ENCODE peak calls at places on chromosomes 3 and 15, in ten cellular contexts. Q is OCI-LY7, S is GM23338, G is hepatocyte, K is HCT116, C is SK-N-SH, E is PC-3, B is MM.1S, V is PC-9, L is Karpas-422. Z is an unnamed sample. For H3K9me2, the result is how much of the 10 kb centered on the place peaks cover.

GRCh38 chr15:57305009-57305408 is 71.3 kb upstream of the CGNL1 start:
- DNase-seq in Q (no peak), S (no peak), G (no peak), K (no peak), C (no peak), E (no peak), B (no peak), V (no peak), L (no peak), Z (no peak)

GRCh38 chr3:169228522-169228921 is 435.0 kb downstream of the MECOM start:
- DNase-seq in Q (no peak), S (no peak), G (no peak), K (no peak), C (no peak), E (no peak), B (no peak), V (no peak), L (no peak), Z (peak)

GRCh38 chr3:13427662-13428603 is 7.8 kb upstream of the NUP210 start:
- DNase-seq in Q (peak), S (no peak), G (no peak), K (no peak), C (no peak), E (no peak), B (peak), V (no peak), L (peak), Z (no peak)

GRCh38 chr15:85929786-85930185 is 135.1 kb upstream of the KLHL25 start:
- DNase-seq in Q (no peak), S (no peak), G (no peak), K (no peak), C (no peak), E (no peak), B (no peak), V (no peak), L (no peak), Z (no peak)

GRCh38 chr15:95113041-95113440 is 881.7 kb downstream of the MCTP2 start:
- DNase-seq in Q (no peak), S (no peak), G (no peak), K (no peak), C (no peak), E (no peak), B (no peak), V (no peak), L (no peak), Z (no peak)

GRCh38 chr3:126925411-126926171 is 57.3 kb upstream of the PLXNA1 start:
- DNase-seq in Q (no peak), S (no peak), G (no peak), K (no peak), C (no peak), E (no peak), B (no peak), V (no peak), L (no peak), Z (peak)

GRCh38 chr15:69090197-69090948 is 70.1 kb upstream of the GLCE start:
- DNase-seq in Q (no peak), S (peak), G (peak), K (no peak), C (peak), E (no peak), B (no peak), V (peak), L (no peak), Z (peak)

GRCh38 chr3:27532931-27533607 is 48.9 kb upstream of the SLC4A7 start:
- DNase-seq in Q (peak), S (peak), G (no peak), K (no peak), C (no peak), E (no peak), B (no peak), V (no peak), L (no peak), Z (peak)

GRCh38 chr3:118262800-118263402 is 771.7 kb downstream of the IGSF11 start:
- DNase-seq in Q (no peak), S (no peak), G (no peak), K (no peak), C (no peak), E (no peak), B (no peak), V (no peak), L (no peak), Z (no peak)

GRCh38 chr3:186160691-186161243 is 51.9 kb upstream of the ETV5 start:
- DNase-seq in Q (no peak), S (no peak), G (peak), K (no peak), C (no peak), E (no peak), B (no peak), V (no peak), L (no peak), Z (no peak)

GRCh38 chr3:186108106-186108940 is 566 bp downstream of the ETV5 start:
- DNase-seq in Q (peak), S (peak), G (peak), K (peak), C (peak), E (peak), B (peak), V (peak), L (peak), Z (peak)

GRCh38 chr15:24856397-24857093 is 98.2 kb upstream of the SNRPN start:
- DNase-seq in Q (no peak), S (peak), G (peak), K (no peak), C (peak), E (no peak), B (no peak), V (no peak), L (no peak), Z (no peak)

GRCh38 chr3:17320266-17320665 is 422.2 kb downstream of the TBC1D5 start:
- DNase-seq in Q (no peak), S (no peak), G (no peak), K (no peak), C (no peak), E (no peak), B (no peak), V (no peak), L (no peak), Z (peak)

GRCh38 chr3:128486692-128487537 is 6.1 kb downstream of the GATA2 start:
- DNase-seq in Q (no peak), S (peak), G (no peak), K (no peak), C (peak), E (peak), B (no peak), V (peak), L (no peak), Z (peak)

GRCh38 chr3:157606392-157607197 is 103.4 kb upstream of the VEPH1 start:
- DNase-seq in Q (peak), S (peak), G (peak), K (peak), C (peak), E (peak), B (peak), V (peak), L (peak), Z (peak)

GRCh38 chr15:71775857-71776256 is 34.5 kb upstream of the NR2E3 start:
- DNase-seq in Q (no peak), S (no peak), G (no peak), K (no peak), C (no peak), E (no peak), B (no peak), V (no peak), L (no peak), Z (peak)

GRCh38 chr15:78992416-78993256 is 47.8 kb upstream of the CTSH start:
- DNase-seq in Q (peak), S (no peak), G (no peak), K (no peak), C (no peak), E (no peak), B (no peak), V (no peak), L (no peak), Z (no peak)

GRCh38 chr3:183823963-183824362 is 1.4 kb downstream of the MAP6D1 start:
- DNase-seq in Q (no peak), S (peak), G (no peak), K (no peak), C (no peak), E (peak), B (no peak), V (no peak), L (no peak), Z (no peak)

GRCh38 chr3:51340989-51341636 is 44.0 kb upstream of the MANF start:
- DNase-seq in Q (no peak), S (no peak), G (no peak), K (peak), C (no peak), E (no peak), B (no peak), V (peak), L (no peak), Z (peak)

GRCh38 chr15:67601008-67601620 is 58.6 kb downstream of the MAP2K5 start:
- DNase-seq in Q (no peak), S (no peak), G (no peak), K (no peak), C (no peak), E (peak), B (no peak), V (no peak), L (no peak), Z (no peak)

GRCh38 chr3:170355738-170356595 is 1.5 kb upstream of the SKIL start:
- DNase-seq in Q (peak), S (peak), G (peak), K (no peak), C (peak), E (no peak), B (peak), V (peak), L (no peak), Z (peak)

GRCh38 chr3:197682713-197683112 is 54.0 kb downstream of the RUBCN start:
- DNase-seq in Q (no peak), S (peak), G (no peak), K (no peak), C (no peak), E (no peak), B (no peak), V (no peak), L (no peak), Z (no peak)

GRCh38 chr3:160671231-160671630 is 5.7 kb upstream of the ARL14 start:
- DNase-seq in Q (peak), S (no peak), G (no peak), K (no peak), C (no peak), E (no peak), B (peak), V (no peak), L (no peak), Z (no peak)

GRCh38 chr3:54599741-54600140 is 328.1 kb downstream of the LRTM1 start:
- DNase-seq in Q (no peak), S (no peak), G (peak), K (no peak), C (peak), E (no peak), B (no peak), V (no peak), L (no peak), Z (no peak)

GRCh38 chr3:62682826-62683225 is 192.4 kb downstream of the CADPS start:
- DNase-seq in Q (no peak), S (no peak), G (no peak), K (no peak), C (no peak), E (no peak), B (no peak), V (no peak), L (no peak), Z (no peak)

GRCh38 chr15:60124460-60125070 is 120.5 kb downstream of the FOXB1 start:
- DNase-seq in Q (peak), S (no peak), G (no peak), K (no peak), C (no peak), E (no peak), B (no peak), V (no peak), L (no peak), Z (no peak)

GRCh38 chr15:70096975-70097336 is 761 bp downstream of the TLE3 start:
- DNase-seq in Q (no peak), S (no peak), G (peak), K (no peak), C (no peak), E (no peak), B (peak), V (no peak), L (no peak), Z (peak)

GRCh38 chr15:99618941-99619411 is 53.2 kb downstream of the MEF2A start:
- DNase-seq in Q (no peak), S (peak), G (peak), K (no peak), C (no peak), E (peak), B (no peak), V (no peak), L (no peak), Z (peak)

GRCh38 chr15:98294126-98294525 is 333.6 kb downstream of the ARRDC4 start:
- DNase-seq in Q (no peak), S (no peak), G (no peak), K (no peak), C (no peak), E (no peak), B (no peak), V (no peak), L (no peak), Z (no peak)

GRCh38 chr15:57111002-57111401 is 192.6 kb downstream of the TCF12 start:
- DNase-seq in Q (no peak), S (peak), G (no peak), K (no peak), C (no peak), E (no peak), B (no peak), V (no peak), L (no peak), Z (no peak)

GRCh38 chr15:99466701-99467337 is 99.0 kb upstream of the MEF2A start:
- DNase-seq in Q (no peak), S (no peak), G (no peak), K (no peak), C (no peak), E (no peak), B (no peak), V (no peak), L (no peak), Z (no peak)

GRCh38 chr3:4426782-4427344 is 40.2 kb downstream of the SUMF1 start:
- DNase-seq in Q (peak), S (no peak), G (peak), K (peak), C (peak), E (peak), B (no peak), V (peak), L (no peak), Z (peak)

GRCh38 chr15:90264649-90265048 is 823 bp upstream of the NGRN start:
- DNase-seq in Q (peak), S (no peak), G (peak), K (no peak), C (no peak), E (peak), B (peak), V (peak), L (peak), Z (peak)

GRCh38 chr3:146715176-146715575 is 110.0 kb upstream of the PLSCR5 start:
- DNase-seq in Q (no peak), S (no peak), G (no peak), K (no peak), C (no peak), E (peak), B (no peak), V (no peak), L (no peak), Z (peak)

GRCh38 chr15:58491151-58491473 is 59.3 kb downstream of the LIPC start:
- DNase-seq in Q (no peak), S (no peak), G (no peak), K (no peak), C (no peak), E (no peak), B (no peak), V (no peak), L (no peak), Z (no peak)

GRCh38 chr15:28994142-28994829 is 108.5 kb downstream of the APBA2 start:
- DNase-seq in Q (no peak), S (no peak), G (no peak), K (no peak), C (no peak), E (no peak), B (no peak), V (no peak), L (no peak), Z (no peak)

GRCh38 chr15:41304149-41304548 is 28.2 kb downstream of the OIP5 start:
- DNase-seq in Q (no peak), S (no peak), G (no peak), K (no peak), C (no peak), E (no peak), B (no peak), V (no peak), L (no peak), Z (no peak)
- H2AFZ ChIP-seq in Q (no peak), S (no peak), G (no peak), K (no peak), C (no peak), E (no peak), B (no peak), V (no peak), L (no peak), Z (no peak)

GRCh38 chr3:23909324-23909723 is 7.5 kb downstream of the NKIRAS1 start:
- DNase-seq in Q (no peak), S (no peak), G (no peak), K (no peak), C (no peak), E (no peak), B (no peak), V (no peak), L (no peak), Z (no peak)

GRCh38 chr3:23900744-23901143 is 16.0 kb downstream of the NKIRAS1 start:
- DNase-seq in Q (no peak), S (no peak), G (no peak), K (no peak), C (no peak), E (no peak), B (no peak), V (no peak), L (no peak), Z (peak)

DNA sequence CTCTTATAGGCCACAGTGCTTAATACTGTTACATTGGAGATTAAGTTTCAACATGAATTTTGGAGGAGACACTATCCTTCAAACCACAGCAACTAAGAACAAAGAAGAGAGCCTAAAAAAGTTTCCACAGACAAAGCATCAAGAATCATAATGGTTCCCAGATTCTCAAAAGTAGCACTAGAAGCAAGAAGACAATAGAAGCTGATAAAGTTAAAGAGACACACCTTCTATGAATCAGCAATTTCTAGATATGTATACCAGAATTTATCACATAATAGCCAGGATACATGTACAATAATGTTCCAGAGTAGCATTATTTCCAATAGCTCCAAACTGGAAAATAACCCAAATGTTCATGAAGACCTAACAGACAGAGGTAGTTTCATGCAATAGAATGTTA is 12.2 kb downstream of the NKIRAS1 start:
- DNase-seq in Q (no peak), S (no peak), G (no peak), K (no peak), C (no peak), E (no peak), B (no peak), V (no peak), L (no peak), Z (no peak)
- H3K9me2 ChIP-seq in Q (under half), S (under half), G (under half), K (under half), C (under half), E (under half), B (under half), V (under half), L (under half), Z (under half)

GRCh38 chr15:33344111-33344510 is 33.3 kb downstream of the RYR3 start:
- DNase-seq in Q (no peak), S (no peak), G (no peak), K (no peak), C (no peak), E (no peak), B (no peak), V (no peak), L (no peak), Z (no peak)
- H2AFZ ChIP-seq in Q (peak), S (no peak), G (no peak), K (no peak), C (no peak), E (no peak), B (no peak), V (no peak), L (no peak), Z (no peak)

DNA sequence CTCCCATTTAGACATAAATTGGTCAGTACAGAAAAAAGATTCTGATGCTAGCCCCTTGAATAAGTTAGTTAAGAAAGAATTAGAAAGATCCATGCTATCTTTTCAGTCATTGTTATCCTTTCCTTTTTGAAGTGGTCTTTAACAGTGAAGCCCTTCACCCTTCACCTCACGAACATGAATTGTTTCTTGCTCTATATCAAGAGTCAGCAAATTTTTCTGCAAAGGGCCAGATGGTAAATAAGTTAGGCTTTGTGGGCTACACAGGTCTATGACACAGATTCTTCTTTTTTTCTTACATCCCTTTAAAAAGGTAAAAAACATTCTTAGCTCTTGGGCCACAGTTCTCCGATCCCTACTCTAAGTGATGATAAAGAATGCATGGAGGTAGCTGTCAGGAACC is 74.9 kb downstream of the DMXL2 start:
- DNase-seq in Q (no peak), S (no peak), G (no peak), K (no peak), C (no peak), E (no peak), B (no peak), V (no peak), L (no peak), Z (no peak)
- H3K9me2 ChIP-seq in Q (under half), S (under half), G (under half), K (under half), C (under half), E (under half), B (under half), V (under half), L (under half), Z (under half)

DNA sequence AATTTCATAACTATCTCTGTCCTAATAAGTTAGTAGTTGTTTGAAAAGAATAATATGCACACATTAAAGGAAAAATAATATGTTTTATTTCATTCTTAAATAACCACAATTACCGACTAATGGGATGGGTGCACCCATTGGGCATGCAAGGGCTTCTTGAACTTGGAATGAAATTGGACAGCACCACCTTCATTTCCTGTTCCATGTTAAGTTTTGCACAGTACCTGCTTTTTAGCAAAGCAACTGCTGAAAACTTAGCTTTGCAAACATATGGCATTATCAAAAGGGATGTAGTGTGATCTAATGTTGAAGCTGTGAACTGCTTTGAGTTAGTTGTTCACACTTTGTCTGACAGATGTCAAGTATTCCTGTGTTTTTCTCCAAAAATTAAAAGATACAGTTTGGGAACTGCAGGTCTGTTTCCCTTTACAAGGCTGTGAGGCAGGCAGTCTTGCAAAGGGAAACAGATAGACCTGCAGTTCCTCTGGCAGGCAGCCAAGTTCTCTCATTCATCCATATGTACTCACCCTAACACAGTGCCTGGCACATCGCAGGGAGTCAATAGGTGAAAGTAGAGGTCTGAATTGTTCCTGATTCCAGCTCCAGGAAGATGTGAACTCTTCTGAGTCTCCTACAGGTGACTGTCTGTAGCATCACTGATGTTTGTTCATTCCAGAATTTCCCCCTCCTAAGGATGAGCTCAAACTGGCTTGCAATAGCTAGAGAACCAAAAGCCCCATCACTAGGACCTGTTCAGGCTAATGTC is 64.3 kb upstream of the GOLGA8B start:
- DNase-seq in Q (no peak), S (no peak), G (no peak), K (no peak), C (no peak), E (no peak), B (peak), V (no peak), L (no peak), Z (no peak)
- H2AFZ ChIP-seq in Q (no peak), S (peak), G (no peak), K (no peak), C (no peak), E (no peak), B (no peak), V (no peak), L (no peak), Z (no peak)

Z was measured in GM23248.